ENCODE peak calls at places on chromosomes 13 and 19, in ten cellular contexts. One of them, this sample, is unnamed.

GRCh38 chr13:34867590-34867989 is 74.5 kb upstream of the NBEA start:
- DNase-seq in IMR-90: peak; percentile 8
- DNase-seq in AG10803: peak; percentile 20
- DNase-seq in brain microvascular endothelial cell: peak; percentile 40
- DNase-seq in choroid plexus epithelial cell: peak; percentile 68
- DNase-seq in OCI-LY7: no peak
- DNase-seq in CD4-positive, CD25-positive, alpha-beta regulatory T cell: no peak
- DNase-seq in fibroblast of pulmonary artery: peak; percentile 9
- DNase-seq in HAP-1: peak; percentile 13
- DNase-seq in AG04450: no peak
- DNase-seq in this sample: no peak

GRCh38 chr13:84867246-84867645 is 932.0 kb downstream of the SLITRK6 start:
- DNase-seq in OCI-LY7: no peak
- DNase-seq in AG10803: no peak
- DNase-seq in CD4-positive, CD25-positive, alpha-beta regulatory T cell: no peak
- DNase-seq in brain microvascular endothelial cell: no peak
- DNase-seq in HAP-1: no peak
- DNase-seq in choroid plexus epithelial cell: peak; percentile 0
- DNase-seq in AG04450: no peak
- DNase-seq in fibroblast of pulmonary artery: no peak
- DNase-seq in IMR-90: no peak
- DNase-seq in this sample: peak; percentile 13

GRCh38 chr13:72820898-72821279 is 39.0 kb downstream of the PIBF1 start:
- DNase-seq in AG10803: no peak
- DNase-seq in IMR-90: no peak
- DNase-seq in fibroblast of pulmonary artery: no peak
- DNase-seq in AG04450: no peak
- DNase-seq in brain microvascular endothelial cell: no peak
- DNase-seq in OCI-LY7: no peak
- DNase-seq in HAP-1: no peak
- DNase-seq in choroid plexus epithelial cell: no peak
- DNase-seq in CD4-positive, CD25-positive, alpha-beta regulatory T cell: no peak
- DNase-seq in this sample: no peak

GRCh38 chr19:55305491-55305890 is 19.6 kb downstream of the TMEM150B start:
- DNase-seq in brain microvascular endothelial cell: no peak
- DNase-seq in fibroblast of pulmonary artery: peak; percentile 31
- DNase-seq in HAP-1: peak; percentile 74
- DNase-seq in AG04450: no peak
- DNase-seq in AG10803: peak; percentile 22
- DNase-seq in CD4-positive, CD25-positive, alpha-beta regulatory T cell: peak; percentile 58
- DNase-seq in IMR-90: no peak
- DNase-seq in OCI-LY7: peak; percentile 80
- DNase-seq in choroid plexus epithelial cell: peak; percentile 45
- DNase-seq in this sample: no peak

GRCh38 chr19:42006569-42006968 is 12.5 kb upstream of the ATP1A3 start:
- DNase-seq in choroid plexus epithelial cell: no peak
- DNase-seq in OCI-LY7: no peak
- DNase-seq in brain microvascular endothelial cell: no peak
- DNase-seq in CD4-positive, CD25-positive, alpha-beta regulatory T cell: no peak
- DNase-seq in AG04450: no peak
- DNase-seq in fibroblast of pulmonary artery: no peak
- DNase-seq in HAP-1: no peak
- DNase-seq in IMR-90: no peak
- DNase-seq in AG10803: no peak
- DNase-seq in this sample: no peak

GRCh38 chr19:11624064-11624463 is 26.8 kb downstream of the ZNF627 start:
- DNase-seq in OCI-LY7: no peak
- DNase-seq in fibroblast of pulmonary artery: peak; percentile 37
- DNase-seq in CD4-positive, CD25-positive, alpha-beta regulatory T cell: no peak
- DNase-seq in IMR-90: peak; percentile 35
- DNase-seq in AG04450: no peak
- DNase-seq in AG10803: peak; percentile 69
- DNase-seq in choroid plexus epithelial cell: peak; percentile 37
- DNase-seq in HAP-1: no peak
- DNase-seq in brain microvascular endothelial cell: peak; percentile 5
- DNase-seq in this sample: peak; percentile 49

GRCh38 chr13:76890036-76890435 is 3.8 kb upstream of the KCTD12 start:
- DNase-seq in choroid plexus epithelial cell: peak; percentile 80
- DNase-seq in AG04450: no peak
- DNase-seq in CD4-positive, CD25-positive, alpha-beta regulatory T cell: no peak
- DNase-seq in fibroblast of pulmonary artery: peak; percentile 33
- DNase-seq in brain microvascular endothelial cell: peak; percentile 45
- DNase-seq in IMR-90: peak; percentile 33
- DNase-seq in HAP-1: no peak
- DNase-seq in AG10803: peak; percentile 46
- DNase-seq in OCI-LY7: no peak
- DNase-seq in this sample: no peak

GRCh38 chr13:45436332-45436731 is 18.2 kb upstream of the SLC25A30 start:
- DNase-seq in AG10803: no peak
- DNase-seq in brain microvascular endothelial cell: no peak
- DNase-seq in IMR-90: no peak
- DNase-seq in AG04450: no peak
- DNase-seq in HAP-1: no peak
- DNase-seq in CD4-positive, CD25-positive, alpha-beta regulatory T cell: no peak
- DNase-seq in fibroblast of pulmonary artery: no peak
- DNase-seq in OCI-LY7: no peak
- DNase-seq in choroid plexus epithelial cell: no peak
- DNase-seq in this sample: no peak

GRCh38 chr19:56253737-56254136 is 18.8 kb upstream of the EDDM13 start:
- DNase-seq in brain microvascular endothelial cell: peak; percentile 15
- DNase-seq in OCI-LY7: peak; percentile 69
- DNase-seq in choroid plexus epithelial cell: peak; percentile 82
- DNase-seq in CD4-positive, CD25-positive, alpha-beta regulatory T cell: peak; percentile 67
- DNase-seq in fibroblast of pulmonary artery: peak; percentile 82
- DNase-seq in AG04450: peak; percentile 20
- DNase-seq in IMR-90: peak; percentile 71
- DNase-seq in HAP-1: no peak
- DNase-seq in AG10803: peak; percentile 63
- DNase-seq in this sample: peak; percentile 18

GRCh38 chr13:59236979-59237378 is 926.7 kb downstream of the DIAPH3 start:
- DNase-seq in brain microvascular endothelial cell: no peak
- DNase-seq in OCI-LY7: no peak
- DNase-seq in fibroblast of pulmonary artery: no peak
- DNase-seq in AG10803: no peak
- DNase-seq in CD4-positive, CD25-positive, alpha-beta regulatory T cell: no peak
- DNase-seq in AG04450: no peak
- DNase-seq in choroid plexus epithelial cell: no peak
- DNase-seq in HAP-1: no peak
- DNase-seq in IMR-90: no peak
- DNase-seq in this sample: no peak

GRCh38 chr19:10553943-10554381 is 10.3 kb downstream of the ATG4D start:
- DNase-seq in fibroblast of pulmonary artery: no peak
- DNase-seq in choroid plexus epithelial cell: no peak
- DNase-seq in CD4-positive, CD25-positive, alpha-beta regulatory T cell: peak; percentile 85
- DNase-seq in OCI-LY7: peak; percentile 82
- DNase-seq in IMR-90: no peak
- DNase-seq in AG04450: no peak
- DNase-seq in HAP-1: no peak
- DNase-seq in brain microvascular endothelial cell: no peak
- DNase-seq in AG10803: no peak
- DNase-seq in this sample: no peak

GRCh38 chr13:41418751-41419150 is 38.6 kb upstream of the RGCC start:
- DNase-seq in brain microvascular endothelial cell: no peak
- DNase-seq in choroid plexus epithelial cell: no peak
- DNase-seq in IMR-90: no peak
- DNase-seq in fibroblast of pulmonary artery: no peak
- DNase-seq in CD4-positive, CD25-positive, alpha-beta regulatory T cell: no peak
- DNase-seq in HAP-1: no peak
- DNase-seq in AG04450: no peak
- DNase-seq in OCI-LY7: no peak
- DNase-seq in AG10803: no peak
- DNase-seq in this sample: no peak

GRCh38 chr13:71869274-71869673 is 2.3 kb upstream of the DACH1 start:
- DNase-seq in OCI-LY7: no peak
- DNase-seq in HAP-1: no peak
- DNase-seq in IMR-90: no peak
- DNase-seq in AG04450: no peak
- DNase-seq in fibroblast of pulmonary artery: no peak
- DNase-seq in brain microvascular endothelial cell: no peak
- DNase-seq in AG10803: no peak
- DNase-seq in CD4-positive, CD25-positive, alpha-beta regulatory T cell: no peak
- DNase-seq in choroid plexus epithelial cell: no peak
- DNase-seq in this sample: no peak

GRCh38 chr19:46426506-46427162 is 2.1 kb downstream of the PNMA8C start:
- DNase-seq in fibroblast of pulmonary artery: peak; percentile 83
- DNase-seq in AG04450: peak; percentile 61
- DNase-seq in OCI-LY7: peak; percentile 80
- DNase-seq in choroid plexus epithelial cell: peak; percentile 88
- DNase-seq in brain microvascular endothelial cell: peak; percentile 56
- DNase-seq in AG10803: peak; percentile 73
- DNase-seq in HAP-1: peak; percentile 92
- DNase-seq in IMR-90: peak; percentile 68
- DNase-seq in CD4-positive, CD25-positive, alpha-beta regulatory T cell: peak; percentile 2
- DNase-seq in this sample: no peak
- H3K4me3 ChIP-seq in fibroblast of pulmonary artery: peak overlapping the region; percentile 62
- H3K4me3 ChIP-seq in AG04450: peak overlapping the region; percentile 64
- H3K4me3 ChIP-seq in OCI-LY7: peak overlapping the region; percentile 64
- H3K4me3 ChIP-seq in choroid plexus epithelial cell: peak overlapping the region; percentile 75
- H3K4me3 ChIP-seq in brain microvascular endothelial cell: peak overlapping the region; percentile 67
- H3K4me3 ChIP-seq in AG10803: peak overlapping the region; percentile 70
- H3K4me3 ChIP-seq in HAP-1: peak overlapping the region; percentile 36
- H3K4me3 ChIP-seq in IMR-90: peak overlapping the region; percentile 52
- H3K4me3 ChIP-seq in CD4-positive, CD25-positive, alpha-beta regulatory T cell: no peak overlapping the region
- H3K4me3 ChIP-seq in this sample: peak overlapping the region; percentile 72

GRCh38 chr19:17843428-17843827 is 4.4 kb downstream of the JAK3 start:
- DNase-seq in OCI-LY7: no peak
- DNase-seq in CD4-positive, CD25-positive, alpha-beta regulatory T cell: no peak
- DNase-seq in choroid plexus epithelial cell: no peak
- DNase-seq in IMR-90: no peak
- DNase-seq in HAP-1: no peak
- DNase-seq in AG10803: no peak
- DNase-seq in brain microvascular endothelial cell: no peak
- DNase-seq in AG04450: no peak
- DNase-seq in fibroblast of pulmonary artery: no peak
- DNase-seq in this sample: no peak

GRCh38 chr19:17842663-17843313 is 5.0 kb downstream of the JAK3 start:
- DNase-seq in AG04450: no peak
- DNase-seq in OCI-LY7: no peak
- DNase-seq in fibroblast of pulmonary artery: no peak
- DNase-seq in CD4-positive, CD25-positive, alpha-beta regulatory T cell: no peak
- DNase-seq in IMR-90: no peak
- DNase-seq in HAP-1: no peak
- DNase-seq in AG10803: no peak
- DNase-seq in brain microvascular endothelial cell: no peak
- DNase-seq in choroid plexus epithelial cell: no peak
- DNase-seq in this sample: no peak

GRCh38 chr19:17840019-17840418 is 7.8 kb downstream of the JAK3 start:
- DNase-seq in brain microvascular endothelial cell: no peak
- DNase-seq in IMR-90: no peak
- DNase-seq in AG04450: no peak
- DNase-seq in OCI-LY7: no peak
- DNase-seq in CD4-positive, CD25-positive, alpha-beta regulatory T cell: no peak
- DNase-seq in choroid plexus epithelial cell: no peak
- DNase-seq in HAP-1: no peak
- DNase-seq in AG10803: no peak
- DNase-seq in fibroblast of pulmonary artery: no peak
- DNase-seq in this sample: no peak

GRCh38 chr19:17841810-17842662 is 5.7 kb downstream of the JAK3 start:
- DNase-seq in IMR-90: peak; percentile 63
- DNase-seq in OCI-LY7: peak; percentile 79
- DNase-seq in fibroblast of pulmonary artery: peak; percentile 89
- DNase-seq in AG10803: peak; percentile 60
- DNase-seq in HAP-1: peak; percentile 85
- DNase-seq in CD4-positive, CD25-positive, alpha-beta regulatory T cell: peak; percentile 39
- DNase-seq in brain microvascular endothelial cell: peak; percentile 84
- DNase-seq in choroid plexus epithelial cell: peak; percentile 92
- DNase-seq in AG04450: no peak
- DNase-seq in this sample: peak; percentile 42

DNA sequence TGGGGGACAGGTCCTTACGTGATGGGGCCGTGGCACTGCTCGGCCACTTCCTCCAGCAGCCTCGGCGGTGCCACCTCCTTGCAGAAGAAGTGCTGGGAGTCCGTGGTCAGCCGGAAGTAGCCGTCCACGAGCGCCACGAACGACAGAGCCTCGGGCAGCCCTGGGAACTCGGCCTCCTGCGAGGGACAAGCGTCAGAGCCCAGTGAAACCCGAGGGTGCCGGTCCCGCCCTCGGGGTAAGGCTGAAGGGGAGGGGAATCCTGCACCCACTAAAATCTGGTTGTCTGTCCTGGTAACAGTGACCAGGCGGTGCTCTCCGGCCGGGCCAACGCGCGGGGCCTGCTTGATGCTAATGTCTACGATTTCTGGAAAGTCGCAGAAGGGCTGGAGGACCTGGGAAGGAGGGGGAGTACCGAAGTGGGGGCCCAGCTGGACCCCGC is 6.4 kb downstream of the JAK3 start:
- DNase-seq in AG10803: no peak
- DNase-seq in brain microvascular endothelial cell: no peak
- DNase-seq in choroid plexus epithelial cell: no peak
- DNase-seq in OCI-LY7: no peak
- DNase-seq in IMR-90: no peak
- DNase-seq in CD4-positive, CD25-positive, alpha-beta regulatory T cell: no peak
- DNase-seq in HAP-1: no peak
- DNase-seq in AG04450: no peak
- DNase-seq in fibroblast of pulmonary artery: no peak
- DNase-seq in this sample: no peak
- H3K4me3 ChIP-seq in AG10803: no peak overlapping the region
- H3K4me3 ChIP-seq in brain microvascular endothelial cell: peak overlapping the region; percentile 36
- H3K4me3 ChIP-seq in choroid plexus epithelial cell: peak overlapping the region; percentile 44
- H3K4me3 ChIP-seq in OCI-LY7: no peak overlapping the region
- H3K4me3 ChIP-seq in IMR-90: no peak overlapping the region
- H3K4me3 ChIP-seq in CD4-positive, CD25-positive, alpha-beta regulatory T cell: no peak overlapping the region
- H3K4me3 ChIP-seq in HAP-1: no peak overlapping the region
- H3K4me3 ChIP-seq in AG04450: peak overlapping the region; percentile 43
- H3K4me3 ChIP-seq in fibroblast of pulmonary artery: peak overlapping the region; percentile 39
- H3K4me3 ChIP-seq in this sample: peak overlapping the region; percentile 55

GRCh38 chr13:43986395-43986794 is 106.7 kb downstream of the LACC1 start:
- DNase-seq in OCI-LY7: no peak
- DNase-seq in fibroblast of pulmonary artery: peak; percentile 6
- DNase-seq in CD4-positive, CD25-positive, alpha-beta regulatory T cell: no peak
- DNase-seq in HAP-1: no peak
- DNase-seq in choroid plexus epithelial cell: no peak
- DNase-seq in AG04450: no peak
- DNase-seq in brain microvascular endothelial cell: no peak
- DNase-seq in IMR-90: no peak
- DNase-seq in AG10803: no peak
- DNase-seq in this sample: no peak
- H3K4me3 ChIP-seq in OCI-LY7: no peak overlapping the region
- H3K4me3 ChIP-seq in fibroblast of pulmonary artery: no peak overlapping the region
- H3K4me3 ChIP-seq in CD4-positive, CD25-positive, alpha-beta regulatory T cell: no peak overlapping the region
- H3K4me3 ChIP-seq in HAP-1: no peak overlapping the region
- H3K4me3 ChIP-seq in choroid plexus epithelial cell: no peak overlapping the region
- H3K4me3 ChIP-seq in AG04450: no peak overlapping the region
- H3K4me3 ChIP-seq in brain microvascular endothelial cell: no peak overlapping the region
- H3K4me3 ChIP-seq in IMR-90: no peak overlapping the region
- H3K4me3 ChIP-seq in AG10803: no peak overlapping the region
- H3K4me3 ChIP-seq in this sample: no peak overlapping the region

GRCh38 chr19:44055870-44056269 is 4.0 kb downstream of the ZNF223 start:
- DNase-seq in CD4-positive, CD25-positive, alpha-beta regulatory T cell: no peak
- DNase-seq in brain microvascular endothelial cell: no peak
- DNase-seq in AG04450: no peak
- DNase-seq in choroid plexus epithelial cell: no peak
- DNase-seq in fibroblast of pulmonary artery: no peak
- DNase-seq in HAP-1: no peak
- DNase-seq in OCI-LY7: no peak
- DNase-seq in AG10803: no peak
- DNase-seq in IMR-90: no peak
- DNase-seq in this sample: no peak

GRCh38 chr19:44051654-44052402 is at the start of gene ZNF223:
- DNase-seq in fibroblast of pulmonary artery: peak; percentile 94
- DNase-seq in IMR-90: peak; percentile 89
- DNase-seq in CD4-positive, CD25-positive, alpha-beta regulatory T cell: peak; percentile 66
- DNase-seq in OCI-LY7: no peak
- DNase-seq in brain microvascular endothelial cell: peak; percentile 94
- DNase-seq in choroid plexus epithelial cell: peak; percentile 94
- DNase-seq in HAP-1: no peak
- DNase-seq in AG04450: peak; percentile 73
- DNase-seq in AG10803: peak; percentile 91
- DNase-seq in this sample: peak; percentile 68

GRCh38 chr19:44050740-44051653 is 839 bp upstream of the ZNF223 start:
- DNase-seq in AG04450: no peak
- DNase-seq in choroid plexus epithelial cell: peak; percentile 7
- DNase-seq in AG10803: peak; percentile 0
- DNase-seq in OCI-LY7: no peak
- DNase-seq in IMR-90: no peak
- DNase-seq in CD4-positive, CD25-positive, alpha-beta regulatory T cell: peak; percentile 26
- DNase-seq in fibroblast of pulmonary artery: peak; percentile 8
- DNase-seq in brain microvascular endothelial cell: peak; percentile 2
- DNase-seq in HAP-1: no peak
- DNase-seq in this sample: no peak
- H3K4me3 ChIP-seq in AG04450: peak overlapping the region; percentile 90
- H3K4me3 ChIP-seq in choroid plexus epithelial cell: peak overlapping the region; percentile 74
- H3K4me3 ChIP-seq in AG10803: peak overlapping the region; percentile 78
- H3K4me3 ChIP-seq in OCI-LY7: no peak overlapping the region
- H3K4me3 ChIP-seq in IMR-90: peak overlapping the region; percentile 70
- H3K4me3 ChIP-seq in CD4-positive, CD25-positive, alpha-beta regulatory T cell: peak overlapping the region; percentile 90
- H3K4me3 ChIP-seq in fibroblast of pulmonary artery: peak overlapping the region; percentile 82
- H3K4me3 ChIP-seq in brain microvascular endothelial cell: peak overlapping the region; percentile 87
- H3K4me3 ChIP-seq in HAP-1: no peak overlapping the region
- H3K4me3 ChIP-seq in this sample: peak overlapping the region; percentile 92